ENCODE peak calls at places on chromosomes 12 and 14, in six cellular contexts. N is EH; C is stimulated activated CD4-positive, alpha-beta T cell treated with anti-CD3 and anti-CD28 coated beads, Interleukin-4, amount 100 ng/mL, for 24 hours; B is NCI-H460; R is cerebellar cortex; M is posterior cingulate gyrus. J is an unnamed sample.
A peak's percentile ranks its signal among the peaks of the same experiment; 100 is the strongest.

GRCh38 chr12:12506541-12506940 is 56.1 kb downstream of the DUSP16 start:
- DNase-seq in N (peak; percentile 76), C (no peak), B (no peak), R (no peak), M (no peak), J (no peak)

GRCh38 chr12:122318607-122319311 is 52.5 kb upstream of the VPS33A start:
- DNase-seq in N (peak; percentile 96), C (no peak), B (no peak), R (no peak), M (no peak), J (no peak)

GRCh38 chr14:62428429-62429203 is 616.6 kb downstream of the KCNH5 start:
- DNase-seq in N (peak; percentile 65), C (no peak), B (no peak), R (no peak), M (no peak), J (no peak)

GRCh38 chr14:48560421-48560820 is 885.0 kb upstream of the MDGA2 start:
- DNase-seq in N (no peak), C (no peak), B (no peak), R (no peak), M (no peak), J (no peak)

GRCh38 chr14:61537567-61538463 is 157.5 kb upstream of the HIF1A start:
- DNase-seq in N (peak; percentile 81), C (peak; percentile 59), B (peak; percentile 37), R (no peak), M (no peak), J (no peak)

GRCh38 chr12:13179159-13180074 is 17.1 kb upstream of the EMP1 start:
- DNase-seq in N (peak; percentile 53), C (peak; percentile 55), B (no peak), R (no peak), M (peak; percentile 82), J (peak; percentile 68)

GRCh38 chr12:46364777-46365580 is 7.6 kb downstream of the SLC38A2 start:
- DNase-seq in N (peak; percentile 82), C (no peak), B (peak; percentile 53), R (no peak), M (no peak), J (no peak)

GRCh38 chr14:69631509-69631908 is 20.1 kb downstream of the SUSD6 start:
- DNase-seq in N (peak; percentile 85), C (no peak), B (no peak), R (no peak), M (no peak), J (no peak)

GRCh38 chr12:58314610-58315009 is 373.2 kb downstream of the ATP23 start:
- DNase-seq in N (peak; percentile 82), C (no peak), B (no peak), R (no peak), M (no peak), J (no peak)

J was measured in DND-41.